ENCODE peak calls at places on chromosomes 7 and 10, in five cellular contexts. One of them, this sample, is unnamed.

GRCh38 chr7:105014725-105015630 is 973 bp downstream of the KMT2E start:
- DNase-seq in K562: peak
- DNase-seq in A549: peak
- DNase-seq in GM12878: no peak
- DNase-seq in H1: peak
- DNase-seq in this sample: peak

GRCh38 chr7:101924171-101924570 is 106.7 kb downstream of the CUX1 start:
- DNase-seq in K562: no peak
- DNase-seq in A549: no peak
- DNase-seq in GM12878: no peak
- DNase-seq in H1: no peak
- DNase-seq in this sample: no peak

GRCh38 chr7:69825031-69825681 is 226.9 kb downstream of the AUTS2 start:
- DNase-seq in K562: no peak
- DNase-seq in A549: no peak
- DNase-seq in GM12878: no peak
- DNase-seq in H1: no peak
- DNase-seq in this sample: peak

GRCh38 chr7:19249281-19249680 is 104.1 kb upstream of the FERD3L start:
- DNase-seq in K562: no peak
- DNase-seq in A549: no peak
- DNase-seq in GM12878: no peak
- DNase-seq in H1: no peak
- DNase-seq in this sample: no peak

GRCh38 chr7:138684360-138684759 is 16.8 kb downstream of the SVOPL start:
- DNase-seq in K562: no peak
- DNase-seq in A549: no peak
- DNase-seq in GM12878: no peak
- DNase-seq in H1: no peak
- DNase-seq in this sample: no peak

GRCh38 chr7:134630890-134631289 is 15.8 kb upstream of the BPGM start:
- DNase-seq in K562: no peak
- DNase-seq in A549: no peak
- DNase-seq in GM12878: no peak
- DNase-seq in H1: no peak
- DNase-seq in this sample: no peak

GRCh38 chr7:5296627-5297226 is 14.0 kb downstream of the SLC29A4 start:
- DNase-seq in K562: peak
- DNase-seq in A549: no peak
- DNase-seq in GM12878: peak
- DNase-seq in H1: peak
- DNase-seq in this sample: peak

GRCh38 chr7:2719007-2719406 is 31.0 kb downstream of the AMZ1 start:
- DNase-seq in K562: peak
- DNase-seq in A549: peak
- DNase-seq in GM12878: no peak
- DNase-seq in H1: peak
- DNase-seq in this sample: peak

GRCh38 chr7:115941703-115942268 is 88.8 kb downstream of the TFEC start:
- DNase-seq in K562: no peak
- DNase-seq in A549: no peak
- DNase-seq in GM12878: no peak
- DNase-seq in H1: no peak
- DNase-seq in this sample: no peak

GRCh38 chr10:88379575-88379974 is 203.5 kb downstream of the RNLS start:
- DNase-seq in K562: no peak
- DNase-seq in A549: peak
- DNase-seq in GM12878: no peak
- DNase-seq in H1: no peak
- DNase-seq in this sample: no peak

GRCh38 chr10:72697711-72698110 is 5.8 kb downstream of the MCU start:
- DNase-seq in K562: no peak
- DNase-seq in A549: no peak
- DNase-seq in GM12878: no peak
- DNase-seq in H1: no peak
- DNase-seq in this sample: no peak

GRCh38 chr7:155984609-155985405 is 172.5 kb upstream of the SHH start:
- DNase-seq in K562: no peak
- DNase-seq in A549: no peak
- DNase-seq in GM12878: no peak
- DNase-seq in H1: no peak
- DNase-seq in this sample: no peak

GRCh38 chr10:112981553-112981952 is 31.5 kb downstream of the TCF7L2 start:
- DNase-seq in K562: no peak
- DNase-seq in A549: no peak
- DNase-seq in GM12878: peak
- DNase-seq in H1: no peak
- DNase-seq in this sample: peak

GRCh38 chr7:18901881-18902280 is 215.6 kb downstream of the TWIST1 start:
- DNase-seq in K562: no peak
- DNase-seq in A549: no peak
- DNase-seq in GM12878: no peak
- DNase-seq in H1: no peak
- DNase-seq in this sample: no peak

GRCh38 chr10:91864099-91864498 is 45.2 kb downstream of the FGFBP3 start:
- DNase-seq in K562: no peak
- DNase-seq in A549: peak
- DNase-seq in GM12878: no peak
- DNase-seq in H1: no peak
- DNase-seq in this sample: no peak

GRCh38 chr10:1424648-1425047 is 312.7 kb downstream of the ADARB2 start:
- DNase-seq in K562: no peak
- DNase-seq in A549: no peak
- DNase-seq in GM12878: no peak
- DNase-seq in H1: no peak
- DNase-seq in this sample: no peak

GRCh38 chr7:28986723-28987122 is 28.6 kb upstream of the TRIL start:
- DNase-seq in K562: no peak
- DNase-seq in A549: no peak
- DNase-seq in GM12878: no peak
- DNase-seq in H1: no peak
- DNase-seq in this sample: no peak

GRCh38 chr10:123393170-123393569 is 239.0 kb downstream of the BUB3 start:
- DNase-seq in K562: no peak
- DNase-seq in A549: no peak
- DNase-seq in GM12878: no peak
- DNase-seq in H1: no peak
- DNase-seq in this sample: no peak

GRCh38 chr10:11165591-11166543 is 148.2 kb downstream of the CELF2 start:
- DNase-seq in K562: peak
- DNase-seq in A549: no peak
- DNase-seq in GM12878: no peak
- DNase-seq in H1: no peak
- DNase-seq in this sample: peak

GRCh38 chr10:98528166-98528784 is 81.5 kb upstream of the HPS1 start:
- DNase-seq in K562: no peak
- DNase-seq in A549: no peak
- DNase-seq in GM12878: no peak
- DNase-seq in H1: no peak
- DNase-seq in this sample: no peak

GRCh38 chr7:42107484-42107883 is 129.5 kb downstream of the GLI3 start:
- DNase-seq in K562: no peak
- DNase-seq in A549: no peak
- DNase-seq in GM12878: no peak
- DNase-seq in H1: no peak
- DNase-seq in this sample: no peak

GRCh38 chr7:123499211-123499968 is 35.0 kb downstream of the IQUB start:
- DNase-seq in K562: no peak
- DNase-seq in A549: no peak
- DNase-seq in GM12878: no peak
- DNase-seq in H1: no peak
- DNase-seq in this sample: no peak

GRCh38 chr10:88540355-88540754 is 42.8 kb downstream of the RNLS start:
- DNase-seq in K562: no peak
- DNase-seq in A549: no peak
- DNase-seq in GM12878: no peak
- DNase-seq in H1: no peak
- DNase-seq in this sample: no peak

GRCh38 chr7:24821045-24821853 is 64.0 kb upstream of the GSDME start:
- DNase-seq in K562: peak
- DNase-seq in A549: peak
- DNase-seq in GM12878: peak
- DNase-seq in H1: no peak
- DNase-seq in this sample: no peak

GRCh38 chr10:103720964-103721335 is 134.4 kb downstream of the SH3PXD2A start:
- DNase-seq in K562: no peak
- DNase-seq in A549: no peak
- DNase-seq in GM12878: no peak
- DNase-seq in H1: no peak
- DNase-seq in this sample: no peak

GRCh38 chr7:46485481-46486065 is 564.5 kb upstream of the IGFBP3 start:
- DNase-seq in K562: no peak
- DNase-seq in A549: peak
- DNase-seq in GM12878: no peak
- DNase-seq in H1: no peak
- DNase-seq in this sample: no peak

GRCh38 chr7:119925890-119926289 is 347.1 kb upstream of the KCND2 start:
- DNase-seq in K562: peak
- DNase-seq in A549: no peak
- DNase-seq in GM12878: no peak
- DNase-seq in H1: no peak
- DNase-seq in this sample: no peak

GRCh38 chr10:7948601-7949000 is 105.9 kb upstream of the GATA3 start:
- DNase-seq in K562: no peak
- DNase-seq in A549: no peak
- DNase-seq in GM12878: no peak
- DNase-seq in H1: no peak
- DNase-seq in this sample: no peak

GRCh38 chr10:101000602-101000991 is 989 bp downstream of the LZTS2 start:
- DNase-seq in K562: peak
- DNase-seq in A549: no peak
- DNase-seq in GM12878: no peak
- DNase-seq in H1: no peak
- DNase-seq in this sample: no peak

GRCh38 chr10:5314866-5315265 is 49.9 kb upstream of the UCN3 start:
- DNase-seq in K562: no peak
- DNase-seq in A549: no peak
- DNase-seq in GM12878: no peak
- DNase-seq in H1: no peak
- DNase-seq in this sample: no peak

GRCh38 chr10:5318148-5318547 is 46.6 kb upstream of the UCN3 start:
- DNase-seq in K562: no peak
- DNase-seq in A549: no peak
- DNase-seq in GM12878: no peak
- DNase-seq in H1: no peak
- DNase-seq in this sample: no peak

GRCh38 chr10:5321273-5321672 is 43.5 kb upstream of the UCN3 start:
- DNase-seq in K562: no peak
- DNase-seq in A549: no peak
- DNase-seq in GM12878: no peak
- DNase-seq in H1: no peak
- DNase-seq in this sample: no peak

GRCh38 chr10:5319863-5320262 is 44.9 kb upstream of the UCN3 start:
- DNase-seq in K562: no peak
- DNase-seq in A549: no peak
- DNase-seq in GM12878: no peak
- DNase-seq in H1: no peak
- DNase-seq in this sample: no peak

GRCh38 chr10:5317547-5318107 is 47.1 kb upstream of the UCN3 start:
- DNase-seq in K562: peak
- DNase-seq in A549: peak
- DNase-seq in GM12878: no peak
- DNase-seq in H1: no peak
- DNase-seq in this sample: no peak
- TF ChIP-seq CHD2 in K562: no peak
- TF ChIP-seq CHD2 in A549: no peak
- TF ChIP-seq CHD2 in GM12878: no peak
- TF ChIP-seq CHD2 in H1: no peak
- TF ChIP-seq CHD2 in this sample: no peak

GRCh38 chr7:80415522-80415921 is 96.3 kb downstream of the GNAT3 start:
- DNase-seq in K562: no peak
- DNase-seq in A549: no peak
- DNase-seq in GM12878: no peak
- DNase-seq in H1: no peak
- DNase-seq in this sample: no peak
- H3K27ac ChIP-seq in K562: no peak
- H3K27ac ChIP-seq in A549: no peak
- H3K27ac ChIP-seq in GM12878: no peak
- H3K27ac ChIP-seq in H1: no peak
- H3K27ac ChIP-seq in this sample: no peak

GRCh38 chr7:86793129-86793528 is 149.4 kb downstream of the GRM3 start:
- DNase-seq in K562: no peak
- DNase-seq in A549: no peak
- DNase-seq in GM12878: no peak
- DNase-seq in H1: no peak
- DNase-seq in this sample: no peak

GRCh38 chr7:86788948-86789347 is 145.2 kb downstream of the GRM3 start:
- DNase-seq in K562: no peak
- DNase-seq in A549: no peak
- DNase-seq in GM12878: no peak
- DNase-seq in H1: no peak
- DNase-seq in this sample: no peak

GRCh38 chr7:86786376-86786775 is 142.7 kb downstream of the GRM3 start:
- DNase-seq in K562: no peak
- DNase-seq in A549: no peak
- DNase-seq in GM12878: no peak
- DNase-seq in H1: no peak
- DNase-seq in this sample: no peak

GRCh38 chr7:86790383-86790782 is 146.7 kb downstream of the GRM3 start:
- DNase-seq in K562: no peak
- DNase-seq in A549: no peak
- DNase-seq in GM12878: no peak
- DNase-seq in H1: no peak
- DNase-seq in this sample: no peak

GRCh38 chr7:86792260-86792659 is 148.6 kb downstream of the GRM3 start:
- DNase-seq in K562: no peak
- DNase-seq in A549: no peak
- DNase-seq in GM12878: no peak
- DNase-seq in H1: no peak
- DNase-seq in this sample: no peak
- TF ChIP-seq CHD2 in K562: no peak
- TF ChIP-seq CHD2 in A549: no peak
- TF ChIP-seq CHD2 in GM12878: no peak
- TF ChIP-seq CHD2 in H1: no peak
- TF ChIP-seq CHD2 in this sample: no peak

DNA sequence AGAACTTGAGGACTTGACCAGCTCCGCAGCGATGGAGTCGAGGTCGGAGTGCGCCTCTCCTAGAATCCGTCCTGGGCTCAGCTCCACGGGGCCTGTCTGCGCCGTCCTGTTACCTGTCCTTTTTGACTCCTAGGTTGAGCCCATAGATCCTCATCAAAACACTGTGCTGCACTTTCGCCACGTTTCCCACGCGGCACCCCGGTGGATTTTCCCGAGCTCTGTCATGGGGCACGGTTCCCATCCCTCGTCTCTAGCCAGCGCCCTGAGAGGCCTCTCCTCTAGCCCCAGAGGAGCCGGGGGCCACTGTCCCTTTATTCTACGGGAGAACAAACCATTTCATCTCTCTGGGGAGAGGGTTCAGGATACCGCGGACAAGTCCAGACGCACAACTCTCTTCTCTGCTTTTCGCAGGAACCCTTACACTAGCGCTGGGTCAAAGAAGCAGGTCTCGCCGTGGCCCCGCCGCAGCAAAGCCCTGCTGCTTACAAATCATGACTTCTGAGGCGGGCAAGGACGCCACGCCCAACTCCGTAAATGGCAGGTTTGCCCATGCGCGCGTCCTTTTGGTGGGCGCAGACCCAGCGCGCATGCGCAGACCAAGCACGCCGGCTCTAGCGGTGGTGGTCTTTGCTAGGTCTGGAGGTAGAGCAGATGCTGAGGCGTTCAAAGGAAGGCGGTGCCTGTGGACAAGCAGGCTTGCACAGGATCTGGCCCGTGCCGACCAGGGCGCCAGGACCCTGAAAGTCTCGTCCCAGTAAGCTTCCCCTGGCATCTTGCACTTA is 10.3 kb upstream of the ANKRD7 start:
- DNase-seq in K562: no peak
- DNase-seq in A549: peak
- DNase-seq in GM12878: peak
- DNase-seq in H1: no peak
- DNase-seq in this sample: peak
- H3K27ac ChIP-seq in K562: no peak
- H3K27ac ChIP-seq in A549: peak
- H3K27ac ChIP-seq in GM12878: no peak
- H3K27ac ChIP-seq in H1: no peak
- H3K27ac ChIP-seq in this sample: peak

This sample was measured in SK-N-SH.